ENCODE peak calls at places on chromosome 2, in seven cellular contexts. One of them, this sample, is unnamed.

GRCh38 chr2:142874293-142874814 is 3.1 kb upstream of the KYNU start:
- DNase-seq in AG04449: peak; percentile 67
- DNase-seq in mucosa of descending colon: no peak
- DNase-seq in WTC11: no peak
- DNase-seq in heart left ventricle: no peak
- DNase-seq in cardiac muscle cell: peak; percentile 90
- DNase-seq in GM13977: no peak
- DNase-seq in this sample: no peak

GRCh38 chr2:134170700-134171099 is 83.2 kb upstream of the MGAT5 start:
- DNase-seq in AG04449: no peak
- DNase-seq in mucosa of descending colon: no peak
- DNase-seq in WTC11: no peak
- DNase-seq in heart left ventricle: no peak
- DNase-seq in cardiac muscle cell: no peak
- DNase-seq in GM13977: no peak
- DNase-seq in this sample: no peak

GRCh38 chr2:235608200-235608591 is 114.4 kb downstream of the AGAP1 start:
- DNase-seq in AG04449: no peak
- DNase-seq in mucosa of descending colon: no peak
- DNase-seq in WTC11: no peak
- DNase-seq in heart left ventricle: no peak
- DNase-seq in cardiac muscle cell: peak; percentile 40
- DNase-seq in GM13977: no peak
- DNase-seq in this sample: no peak

GRCh38 chr2:100206731-100207255 is 64.4 kb upstream of the AFF3 start:
- DNase-seq in AG04449: no peak
- DNase-seq in mucosa of descending colon: no peak
- DNase-seq in WTC11: no peak
- DNase-seq in heart left ventricle: no peak
- DNase-seq in cardiac muscle cell: no peak
- DNase-seq in GM13977: no peak
- DNase-seq in this sample: no peak

GRCh38 chr2:41717883-41718282 is 329.9 kb upstream of the PKDCC start:
- DNase-seq in AG04449: no peak
- DNase-seq in mucosa of descending colon: no peak
- DNase-seq in WTC11: no peak
- DNase-seq in heart left ventricle: no peak
- DNase-seq in cardiac muscle cell: no peak
- DNase-seq in GM13977: no peak
- DNase-seq in this sample: peak; percentile 29

GRCh38 chr2:39547811-39548719 is 111.0 kb upstream of the MAP4K3 start:
- DNase-seq in AG04449: no peak
- DNase-seq in mucosa of descending colon: no peak
- DNase-seq in WTC11: no peak
- DNase-seq in heart left ventricle: no peak
- DNase-seq in cardiac muscle cell: peak; percentile 8
- DNase-seq in GM13977: no peak
- DNase-seq in this sample: no peak

GRCh38 chr2:184187421-184187971 is 410.8 kb upstream of the ZNF804A start:
- DNase-seq in AG04449: no peak
- DNase-seq in mucosa of descending colon: no peak
- DNase-seq in WTC11: no peak
- DNase-seq in heart left ventricle: no peak
- DNase-seq in cardiac muscle cell: no peak
- DNase-seq in GM13977: no peak
- DNase-seq in this sample: no peak

GRCh38 chr2:238039985-238040384 is 20.8 kb upstream of the SCLY start:
- DNase-seq in AG04449: no peak
- DNase-seq in mucosa of descending colon: no peak
- DNase-seq in WTC11: no peak
- DNase-seq in heart left ventricle: no peak
- DNase-seq in cardiac muscle cell: no peak
- DNase-seq in GM13977: no peak
- DNase-seq in this sample: no peak

DNA sequence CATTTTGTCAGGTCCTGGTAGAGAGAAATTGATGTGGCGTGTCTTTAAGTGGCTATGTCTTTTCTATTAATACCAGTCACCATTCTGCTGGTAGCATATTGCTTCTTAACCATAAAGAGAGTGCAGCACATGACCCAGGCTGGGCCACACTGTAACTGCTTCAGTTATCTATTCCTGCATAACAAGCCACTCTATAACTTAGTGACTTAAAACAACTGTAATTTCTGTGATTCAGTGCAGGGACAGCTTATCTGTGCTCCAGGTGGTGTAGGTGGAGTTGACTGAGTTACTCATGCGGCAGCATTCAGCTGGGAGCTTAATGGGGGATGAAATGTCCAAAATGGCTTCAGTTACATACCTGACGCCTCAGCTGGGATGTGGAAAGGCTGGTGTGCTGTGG is 742.4 kb downstream of the SATB2 start:
- DNase-seq in AG04449: no peak
- DNase-seq in mucosa of descending colon: no peak
- DNase-seq in WTC11: no peak
- DNase-seq in heart left ventricle: no peak
- DNase-seq in cardiac muscle cell: no peak
- DNase-seq in GM13977: no peak
- DNase-seq in this sample: no peak
- TF ChIP-seq CTCF in AG04449: no peak
- TF ChIP-seq CTCF in mucosa of descending colon: no peak
- TF ChIP-seq CTCF in WTC11: no peak
- TF ChIP-seq CTCF in heart left ventricle: no peak
- TF ChIP-seq CTCF in cardiac muscle cell: no peak
- TF ChIP-seq CTCF in GM13977: no peak
- TF ChIP-seq CTCF in this sample: no peak

GRCh38 chr2:70603066-70603465 is 49.4 kb upstream of the TGFA start:
- DNase-seq in AG04449: no peak
- DNase-seq in mucosa of descending colon: no peak
- DNase-seq in WTC11: no peak
- DNase-seq in heart left ventricle: no peak
- DNase-seq in cardiac muscle cell: no peak
- DNase-seq in GM13977: no peak
- DNase-seq in this sample: no peak
- TF ChIP-seq CTCF in AG04449: no peak
- TF ChIP-seq CTCF in mucosa of descending colon: no peak
- TF ChIP-seq CTCF in WTC11: no peak
- TF ChIP-seq CTCF in heart left ventricle: no peak
- TF ChIP-seq CTCF in cardiac muscle cell: no peak
- TF ChIP-seq CTCF in GM13977: no peak
- TF ChIP-seq CTCF in this sample: no peak

DNA sequence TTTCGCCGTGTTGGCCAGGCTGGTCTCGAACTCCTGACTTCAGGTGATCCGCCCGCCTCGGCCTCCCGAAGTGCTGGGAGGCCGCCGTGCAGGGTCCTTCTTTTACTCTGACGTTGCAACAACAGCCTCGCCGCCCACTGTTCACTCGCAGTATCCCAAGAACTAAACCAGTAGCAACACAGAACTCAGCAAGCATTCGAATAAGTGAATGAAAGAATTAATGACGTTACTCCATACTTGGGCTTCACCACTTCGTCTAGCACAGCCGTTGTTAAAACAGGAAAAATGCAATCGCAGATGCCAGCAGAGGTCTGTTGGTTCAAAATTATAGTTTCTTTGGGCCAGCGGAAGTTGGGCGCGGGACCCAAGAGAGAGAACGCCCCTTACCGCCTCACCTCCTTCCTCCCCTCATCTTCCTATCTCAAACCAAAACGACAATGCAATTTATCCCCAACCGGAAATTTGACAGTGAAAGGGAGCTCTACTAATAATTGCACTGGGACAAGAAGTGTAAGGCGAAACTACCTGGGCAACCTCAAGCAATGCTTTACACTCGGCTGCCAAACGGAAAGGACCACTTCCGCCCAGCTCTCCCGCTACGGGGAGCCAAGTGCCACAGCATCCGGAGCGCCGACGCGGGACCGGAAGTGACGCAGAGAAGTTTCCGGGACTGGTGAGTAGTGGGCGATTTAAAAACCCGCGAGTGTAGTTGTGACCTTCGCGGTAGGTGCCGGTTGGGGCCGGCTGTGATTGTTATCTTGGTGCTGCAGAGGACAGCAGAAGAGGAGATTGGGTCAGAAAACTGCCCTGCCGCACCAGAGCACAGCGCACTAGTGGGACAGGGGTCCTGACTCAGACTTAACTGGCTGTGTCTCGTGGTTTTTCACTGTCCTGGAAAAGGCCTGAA is at the start of the genes NIF3L1 and PPIL3:
- DNase-seq in AG04449: peak; percentile 77
- DNase-seq in mucosa of descending colon: peak; percentile 97
- DNase-seq in WTC11: peak; percentile 97
- DNase-seq in heart left ventricle: peak; percentile 95
- DNase-seq in cardiac muscle cell: peak; percentile 98
- DNase-seq in GM13977: peak; percentile 86
- DNase-seq in this sample: peak; percentile 98
- TF ChIP-seq CTCF in AG04449: peak; percentile 3
- TF ChIP-seq CTCF in mucosa of descending colon: no peak
- TF ChIP-seq CTCF in WTC11: no peak
- TF ChIP-seq CTCF in heart left ventricle: no peak
- TF ChIP-seq CTCF in cardiac muscle cell: no peak
- TF ChIP-seq CTCF in GM13977: no peak
- TF ChIP-seq CTCF in this sample: no peak

DNA sequence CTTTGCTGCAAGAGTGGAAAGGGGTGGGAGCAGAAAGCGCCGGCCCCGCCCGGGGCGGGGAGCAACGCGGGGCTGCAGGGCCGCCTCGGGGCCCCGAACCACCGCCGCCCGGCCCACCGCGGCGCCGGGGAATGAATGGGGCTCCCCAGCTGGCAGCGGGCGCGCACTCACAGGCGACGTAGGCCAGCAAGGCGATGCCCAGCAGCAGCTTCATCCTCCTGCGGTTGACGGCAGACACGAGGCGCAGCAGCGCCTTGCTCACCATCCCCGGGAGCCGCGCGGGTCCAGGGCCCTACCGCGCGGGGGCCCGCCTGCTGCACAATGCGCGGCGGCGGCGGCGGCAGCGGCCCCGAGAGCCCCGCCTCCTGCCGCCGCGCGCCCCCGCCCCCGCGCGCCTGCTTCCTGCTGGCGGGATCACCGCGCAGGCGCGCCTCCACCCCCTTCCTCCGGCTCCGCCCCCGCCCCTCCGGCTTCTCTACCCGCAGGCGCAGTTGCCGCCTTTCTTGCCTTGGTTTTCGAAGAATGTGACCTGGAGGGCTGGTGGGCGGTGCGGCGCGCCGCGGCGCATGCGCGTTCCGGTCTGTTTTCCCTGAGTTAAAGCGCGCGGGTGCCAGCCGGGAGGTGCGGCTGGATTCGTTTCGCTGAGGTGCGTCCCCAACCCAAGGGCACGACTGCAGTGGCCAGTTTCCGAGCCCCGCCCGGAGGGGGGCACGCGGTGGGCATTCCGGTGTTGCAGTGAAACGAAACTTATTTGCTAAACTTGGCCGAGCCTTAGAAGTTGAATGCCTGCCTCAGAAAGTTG is at the start of gene UXS1:
- DNase-seq in AG04449: peak; percentile 80
- DNase-seq in mucosa of descending colon: peak; percentile 99
- DNase-seq in WTC11: peak; percentile 98
- DNase-seq in heart left ventricle: peak; percentile 97
- DNase-seq in cardiac muscle cell: peak; percentile 98
- DNase-seq in GM13977: peak; percentile 98
- DNase-seq in this sample: peak; percentile 82
- TF ChIP-seq CTCF in AG04449: no peak
- TF ChIP-seq CTCF in mucosa of descending colon: no peak
- TF ChIP-seq CTCF in WTC11: no peak
- TF ChIP-seq CTCF in heart left ventricle: no peak
- TF ChIP-seq CTCF in cardiac muscle cell: no peak
- TF ChIP-seq CTCF in GM13977: peak; percentile 10
- TF ChIP-seq CTCF in this sample: no peak

GRCh38 chr2:119028327-119029174 is 86.6 kb downstream of the MARCO start:
- DNase-seq in AG04449: no peak
- DNase-seq in mucosa of descending colon: peak; percentile 50
- DNase-seq in WTC11: peak; percentile 79
- DNase-seq in heart left ventricle: no peak
- DNase-seq in cardiac muscle cell: peak; percentile 43
- DNase-seq in GM13977: peak; percentile 49
- DNase-seq in this sample: no peak
- TF ChIP-seq CTCF in AG04449: peak; percentile 61
- TF ChIP-seq CTCF in mucosa of descending colon: no peak
- TF ChIP-seq CTCF in WTC11: peak; percentile 47
- TF ChIP-seq CTCF in heart left ventricle: peak; percentile 33
- TF ChIP-seq CTCF in cardiac muscle cell: peak; percentile 61
- TF ChIP-seq CTCF in GM13977: peak; percentile 50
- TF ChIP-seq CTCF in this sample: peak; percentile 66

GRCh38 chr2:128169497-128169896 is 78.5 kb downstream of the UGGT1 start:
- DNase-seq in AG04449: peak; percentile 17
- DNase-seq in mucosa of descending colon: no peak
- DNase-seq in WTC11: no peak
- DNase-seq in heart left ventricle: no peak
- DNase-seq in cardiac muscle cell: peak; percentile 90
- DNase-seq in GM13977: no peak
- DNase-seq in this sample: no peak

GRCh38 chr2:128170776-128171175 is 79.8 kb downstream of the UGGT1 start:
- DNase-seq in AG04449: no peak
- DNase-seq in mucosa of descending colon: no peak
- DNase-seq in WTC11: no peak
- DNase-seq in heart left ventricle: no peak
- DNase-seq in cardiac muscle cell: no peak
- DNase-seq in GM13977: no peak
- DNase-seq in this sample: no peak

GRCh38 chr2:128169094-128169493 is 78.1 kb downstream of the UGGT1 start:
- DNase-seq in AG04449: no peak
- DNase-seq in mucosa of descending colon: no peak
- DNase-seq in WTC11: no peak
- DNase-seq in heart left ventricle: no peak
- DNase-seq in cardiac muscle cell: no peak
- DNase-seq in GM13977: no peak
- DNase-seq in this sample: no peak

GRCh38 chr2:128169933-128170709 is 79.1 kb downstream of the UGGT1 start:
- DNase-seq in AG04449: no peak
- DNase-seq in mucosa of descending colon: no peak
- DNase-seq in WTC11: no peak
- DNase-seq in heart left ventricle: no peak
- DNase-seq in cardiac muscle cell: no peak
- DNase-seq in GM13977: no peak
- DNase-seq in this sample: no peak

GRCh38 chr2:128172191-128172590 is 81.2 kb downstream of the UGGT1 start:
- DNase-seq in AG04449: no peak
- DNase-seq in mucosa of descending colon: no peak
- DNase-seq in WTC11: no peak
- DNase-seq in heart left ventricle: no peak
- DNase-seq in cardiac muscle cell: peak; percentile 18
- DNase-seq in GM13977: no peak
- DNase-seq in this sample: no peak
- TF ChIP-seq CTCF in AG04449: peak; percentile 35
- TF ChIP-seq CTCF in mucosa of descending colon: no peak
- TF ChIP-seq CTCF in WTC11: no peak
- TF ChIP-seq CTCF in heart left ventricle: peak; percentile 23
- TF ChIP-seq CTCF in cardiac muscle cell: peak; percentile 33
- TF ChIP-seq CTCF in GM13977: no peak
- TF ChIP-seq CTCF in this sample: peak; percentile 13

DNA sequence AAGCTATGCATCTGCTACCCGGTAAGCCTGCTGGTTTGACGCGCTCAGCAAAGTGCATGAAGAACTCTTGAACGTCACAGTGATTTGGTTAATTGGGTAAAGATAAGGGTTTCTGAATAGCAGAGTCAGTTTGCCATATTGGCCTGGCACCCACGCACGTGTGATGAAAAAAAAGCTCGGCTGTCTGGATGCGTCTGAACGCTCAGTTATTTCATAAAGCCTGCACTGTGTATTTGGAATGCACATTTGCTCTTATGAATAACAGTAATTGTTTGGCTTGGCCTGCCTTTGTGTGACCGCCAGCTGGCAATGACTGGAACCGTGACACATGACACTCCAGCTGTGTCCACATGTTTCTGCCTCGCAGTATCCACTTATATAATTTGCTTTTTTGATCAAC is 129.2 kb upstream of the MEIS1 start:
- DNase-seq in AG04449: no peak
- DNase-seq in mucosa of descending colon: peak; percentile 40
- DNase-seq in WTC11: no peak
- DNase-seq in heart left ventricle: peak; percentile 75
- DNase-seq in cardiac muscle cell: peak; percentile 3
- DNase-seq in GM13977: no peak
- DNase-seq in this sample: no peak
- TF ChIP-seq CTCF in AG04449: no peak
- TF ChIP-seq CTCF in mucosa of descending colon: no peak
- TF ChIP-seq CTCF in WTC11: no peak
- TF ChIP-seq CTCF in heart left ventricle: no peak
- TF ChIP-seq CTCF in cardiac muscle cell: no peak
- TF ChIP-seq CTCF in GM13977: no peak
- TF ChIP-seq CTCF in this sample: no peak

This sample was measured in GM12864.